ENCODE peak calls at places on chromosome 21, in ten cellular contexts. L is GM12865; D is HL-60; M is colonic mucosa; W is foreskin fibroblast; B is BJ; N is astrocyte of the spinal cord; P is CD8-positive, alpha-beta T cell; E is dorsolateral prefrontal cortex; Y is MCF 10A. T is an unnamed sample.

GRCh38 chr21:41817228-41817627 is 50.4 kb upstream of the RIPK4 start:
- DNase-seq in L (peak; percentile 71), D (peak; percentile 44), M (peak; percentile 57), W (peak; percentile 73), B (peak; percentile 19), N (peak; percentile 78), P (no peak), E (no peak), Y (peak; percentile 69), T (peak; percentile 86)

GRCh38 chr21:14762734-14763694 is 216.9 kb upstream of the SAMSN1 start:
- DNase-seq in L (peak; percentile 83), D (peak; percentile 9), M (no peak), W (no peak), B (no peak), N (no peak), P (no peak), E (no peak), Y (no peak), T (peak; percentile 51)

GRCh38 chr21:35801388-35801787 is 258.9 kb downstream of the SETD4 start:
- DNase-seq in L (peak; percentile 2), D (no peak), M (no peak), W (no peak), B (no peak), N (no peak), P (no peak), E (no peak), Y (no peak), T (no peak)

GRCh38 chr21:16708431-16708830 is 804.4 kb upstream of the CXADR start:
- DNase-seq in L (no peak), D (no peak), M (no peak), W (peak; percentile 59), B (peak; percentile 12), N (peak; percentile 33), P (no peak), E (no peak), Y (no peak), T (no peak)

GRCh38 chr21:28099296-28099695 is 893.4 kb downstream of the LTN1 start:
- DNase-seq in L (no peak), D (no peak), M (peak; percentile 25), W (no peak), B (no peak), N (no peak), P (no peak), E (no peak), Y (no peak), T (no peak)

GRCh38 chr21:21003701-21004100 is 5.5 kb downstream of the NCAM2 start:
- DNase-seq in L (peak; percentile 2), D (peak; percentile 53), M (no peak), W (no peak), B (no peak), N (peak; percentile 46), P (no peak), E (no peak), Y (peak; percentile 55), T (no peak)

GRCh38 chr21:39869141-39869818 is 2.0 kb downstream of the PCP4 start:
- DNase-seq in L (no peak), D (no peak), M (no peak), W (no peak), B (no peak), N (no peak), P (no peak), E (no peak), Y (no peak), T (no peak)

GRCh38 chr21:26710155-26710554 is 135.1 kb downstream of the ADAMTS1 start:
- DNase-seq in L (no peak), D (no peak), M (no peak), W (no peak), B (no peak), N (no peak), P (no peak), E (no peak), Y (no peak), T (no peak)

GRCh38 chr21:32334980-32335471 is 36.4 kb downstream of the MRAP start:
- DNase-seq in L (no peak), D (no peak), M (no peak), W (peak; percentile 56), B (peak; percentile 19), N (peak; percentile 22), P (no peak), E (peak; percentile 73), Y (no peak), T (no peak)

GRCh38 chr21:42548687-42549406 is 35.2 kb downstream of the SLC37A1 start:
- DNase-seq in L (peak; percentile 50), D (no peak), M (no peak), W (no peak), B (no peak), N (no peak), P (no peak), E (peak; percentile 28), Y (no peak), T (no peak)

GRCh38 chr21:41630249-41630648 is 122.3 kb upstream of the TMPRSS2 start:
- DNase-seq in L (no peak), D (no peak), M (peak; percentile 73), W (peak; percentile 67), B (peak; percentile 97), N (peak; percentile 96), P (no peak), E (no peak), Y (peak; percentile 100), T (no peak)

GRCh38 chr21:16007933-16008332 is 278.2 kb downstream of the USP25 start:
- DNase-seq in L (no peak), D (no peak), M (no peak), W (peak; percentile 18), B (no peak), N (no peak), P (no peak), E (no peak), Y (no peak), T (no peak)

GRCh38 chr21:15015622-15016471 is 49.0 kb downstream of the NRIP1 start:
- DNase-seq in L (no peak), D (no peak), M (no peak), W (peak; percentile 65), B (peak; percentile 87), N (peak; percentile 82), P (no peak), E (no peak), Y (peak; percentile 61), T (no peak)

GRCh38 chr21:16418211-16418610 is 688.4 kb downstream of the USP25 start:
- DNase-seq in L (no peak), D (no peak), M (no peak), W (peak; percentile 7), B (no peak), N (peak; percentile 48), P (no peak), E (no peak), Y (no peak), T (no peak)

GRCh38 chr21:32728455-32729237 is 833 bp upstream of the SYNJ1 start:
- DNase-seq in L (no peak), D (peak; percentile 44), M (no peak), W (no peak), B (no peak), N (no peak), P (no peak), E (no peak), Y (no peak), T (no peak)

GRCh38 chr21:18913914-18914313 is 510.3 kb upstream of the TMPRSS15 start:
- DNase-seq in L (no peak), D (no peak), M (no peak), W (no peak), B (no peak), N (no peak), P (no peak), E (no peak), Y (no peak), T (no peak)

GRCh38 chr21:39314155-39315027 is 959 bp upstream of the BRWD1 start:
- DNase-seq in L (peak; percentile 76), D (peak; percentile 48), M (peak; percentile 63), W (peak; percentile 71), B (no peak), N (peak; percentile 75), P (peak; percentile 31), E (peak; percentile 54), Y (peak; percentile 44), T (peak; percentile 56)

GRCh38 chr21:42466700-42467612 is 29.1 kb downstream of the RSPH1 start:
- DNase-seq in L (peak; percentile 86), D (peak; percentile 67), M (peak; percentile 52), W (no peak), B (no peak), N (peak; percentile 34), P (no peak), E (no peak), Y (peak; percentile 26), T (peak; percentile 56)

GRCh38 chr21:45695086-45695485 is 51.6 kb downstream of the PCBP3 start:
- DNase-seq in L (no peak), D (no peak), M (no peak), W (no peak), B (no peak), N (no peak), P (no peak), E (no peak), Y (peak; percentile 4), T (no peak)
- TF ChIP-seq CTCF in L (no peak), D (no peak), M (no peak), W (no peak), B (no peak), N (peak; percentile 10), P (no peak), E (no peak), Y (no peak), T (no peak)

GRCh38 chr21:45354970-45355369 is 50.0 kb upstream of the COL18A1 start:
- DNase-seq in L (no peak), D (no peak), M (no peak), W (no peak), B (no peak), N (no peak), P (no peak), E (no peak), Y (no peak), T (no peak)
- TF ChIP-seq CTCF in L (no peak), D (no peak), M (no peak), W (no peak), B (no peak), N (no peak), P (no peak), E (no peak), Y (no peak), T (no peak)

DNA sequence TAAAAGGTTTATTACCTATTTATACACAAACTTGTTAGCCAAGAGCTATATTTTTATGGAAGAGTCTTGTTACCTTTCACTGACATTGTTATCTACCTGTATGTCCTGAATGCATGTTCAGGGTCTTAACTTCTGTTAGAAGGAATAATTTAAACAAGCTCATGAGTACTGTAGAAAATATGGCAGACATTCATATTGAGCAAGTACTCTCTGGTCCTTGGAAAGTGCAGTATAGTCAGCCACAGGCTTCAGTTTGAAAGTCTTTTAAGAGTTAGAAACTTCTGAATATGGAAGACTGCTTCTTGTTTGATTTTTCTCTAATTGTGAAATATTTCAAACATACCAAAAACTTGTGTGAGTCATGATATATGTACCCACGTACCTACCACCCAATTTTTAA is 16.6 kb downstream of the DIP2A start:
- DNase-seq in L (no peak), D (no peak), M (no peak), W (no peak), B (no peak), N (no peak), P (no peak), E (no peak), Y (no peak), T (no peak)
- TF ChIP-seq CTCF in L (no peak), D (no peak), M (no peak), W (no peak), B (no peak), N (no peak), P (no peak), E (no peak), Y (no peak), T (no peak)

DNA sequence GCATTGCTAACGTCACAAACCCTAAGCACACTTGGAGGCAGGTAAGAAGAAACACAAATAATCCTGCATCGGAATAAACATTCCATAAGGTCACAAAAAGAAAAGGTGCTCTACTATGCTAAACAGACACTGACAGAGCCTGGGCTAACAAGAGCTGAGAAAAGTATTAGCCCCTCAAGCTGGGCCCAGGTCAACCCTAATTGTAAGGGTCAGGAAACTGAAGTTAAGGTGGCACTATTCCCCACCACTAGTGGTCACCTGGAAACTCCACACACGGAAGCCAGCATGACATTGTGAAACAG is 1.3 kb downstream of the PTTG1IP start:
- DNase-seq in L (no peak), D (no peak), M (no peak), W (no peak), B (no peak), N (no peak), P (no peak), E (no peak), Y (no peak), T (no peak)
- TF ChIP-seq CTCF in L (no peak), D (no peak), M (no peak), W (no peak), B (no peak), N (no peak), P (no peak), E (no peak), Y (no peak), T (peak; percentile 6)

T was measured in GM13977.